ENCODE peak calls at places on chromosomes 4 and X, in six cellular contexts. I is OCI-LY7, M is mesenchymal stem cell, Y is tibial artery, N is MM.1S, K is thoracic aorta. Q is an unnamed sample.

GRCh38 chr4:169156392-169156791 is 114.4 kb downstream of the SH3RF1 start:
- DNase-seq in K (no peak), I (no peak), M (no peak), N (no peak), Y (no peak), Q (no peak)

GRCh38 chrX:91414710-91415109 is 19.9 kb upstream of the PABPC5 start:
- DNase-seq in Y (no peak), N (no peak), K (no peak), I (no peak), M (no peak), Q (no peak)

GRCh38 chr4:181966084-181966483 is 277.1 kb upstream of the TENM3 start:
- DNase-seq in I (no peak), Y (no peak), N (peak; percentile 23), M (no peak), K (no peak), Q (peak; percentile 8)

GRCh38 chr4:11160288-11160687 is 268.4 kb downstream of the HS3ST1 start:
- DNase-seq in N (no peak), M (no peak), I (no peak), K (no peak), Y (no peak), Q (no peak)

GRCh38 chr4:73908965-73909364 is 39.8 kb downstream of the CXCL1 start:
- DNase-seq in K (no peak), M (no peak), Y (no peak), N (no peak), I (no peak), Q (no peak)

GRCh38 chrX:46330513-46330912 is 214.7 kb downstream of the ZNF674 start:
- DNase-seq in I (no peak), M (no peak), N (no peak), Y (no peak), K (no peak), Q (no peak)

GRCh38 chrX:47748576-47748975 is 88.1 kb upstream of the ZNF81 start:
- DNase-seq in K (no peak), I (no peak), Y (no peak), N (no peak), M (no peak), Q (no peak)

GRCh38 chr4:82381235-82381634 is 7.4 kb upstream of the HNRNPD start:
- DNase-seq in Y (no peak), N (no peak), M (no peak), K (no peak), I (no peak), Q (no peak)

GRCh38 chrX:38278682-38279081 is 48.6 kb downstream of the RPGR start:
- DNase-seq in N (no peak), I (no peak), Y (no peak), M (no peak), K (no peak), Q (no peak)

GRCh38 chr4:88054909-88055308 is 47.5 kb downstream of the PKD2 start:
- DNase-seq in I (peak; percentile 2), N (peak; percentile 73), M (peak; percentile 69), K (no peak), Y (no peak), Q (peak; percentile 52)

GRCh38 chr4:24244663-24245519 is 339.5 kb downstream of the DHX15 start:
- DNase-seq in K (no peak), I (no peak), M (peak; percentile 17), N (no peak), Y (no peak), Q (peak; percentile 17)

GRCh38 chr4:58749206-58749605 is 1639.0 kb upstream of the IGFBP7 start:
- DNase-seq in N (no peak), I (no peak), K (no peak), M (no peak), Y (no peak), Q (no peak)

GRCh38 chr4:76208005-76208765 is 5.4 kb downstream of the SCARB2 start:
- DNase-seq in I (no peak), M (peak; percentile 97), Y (peak; percentile 89), N (no peak), K (peak; percentile 41), Q (peak; percentile 94)

GRCh38 chr4:76211769-76212168 is 1.9 kb downstream of the SCARB2 start:
- DNase-seq in M (no peak), K (no peak), I (no peak), N (no peak), Y (no peak), Q (no peak)

GRCh38 chr4:76209876-76210275 is 3.7 kb downstream of the SCARB2 start:
- DNase-seq in Y (no peak), I (no peak), M (no peak), K (no peak), N (no peak), Q (no peak)

GRCh38 chr4:76212301-76212700 is 1.3 kb downstream of the SCARB2 start:
- DNase-seq in N (no peak), K (no peak), M (no peak), Y (no peak), I (no peak), Q (no peak)

GRCh38 chr4:76210502-76210901 is 3.1 kb downstream of the SCARB2 start:
- DNase-seq in K (no peak), Y (no peak), N (peak; percentile 41), I (no peak), M (no peak), Q (no peak)
- H3K27ac ChIP-seq in K (peak overlapping the region; percentile 24), Y (peak overlapping the region; percentile 99), N (peak overlapping the region; percentile 88), I (no peak overlapping the region), M (no peak overlapping the region), Q (no peak overlapping the region)

DNA sequence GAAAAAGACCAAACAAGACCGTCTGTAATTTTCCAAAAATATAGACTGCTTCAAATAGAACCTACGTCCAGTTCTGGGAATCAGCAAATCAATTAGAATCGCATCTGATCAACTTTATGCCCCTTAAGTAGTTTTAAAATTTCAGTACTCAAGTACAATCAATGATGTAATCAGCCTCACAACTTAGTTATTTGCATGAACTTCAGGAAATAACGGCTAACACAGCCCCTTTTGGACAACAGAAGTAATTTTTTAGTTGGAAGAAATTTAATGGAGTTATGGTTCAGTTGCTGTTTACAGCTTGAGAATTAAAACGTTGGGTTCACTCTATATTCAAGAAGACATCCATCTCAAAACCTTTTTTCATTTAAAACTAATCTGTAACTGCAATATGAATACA is 1.1 kb downstream of the TAPT1 start:
- DNase-seq in M (peak; percentile 50), N (peak; percentile 42), I (peak; percentile 65), Y (no peak), K (no peak), Q (no peak)
- H3K4me1 ChIP-seq in M (peaks cover 4% of the 10 kb centered on the region), N (peaks cover 16% of the 10 kb centered on the region), I (peaks cover 53% of the 10 kb centered on the region), Y (peaks cover 44% of the 10 kb centered on the region), K (peaks cover 31% of the 10 kb centered on the region), Q (peaks cover 7% of the 10 kb centered on the region)

GRCh38 chr4:38957947-38958346 is 74.3 kb downstream of the TMEM156 start:
- DNase-seq in K (no peak), N (no peak), I (no peak), M (no peak), Y (no peak), Q (no peak)
- H3K27ac ChIP-seq in K (no peak overlapping the region), N (no peak overlapping the region), I (no peak overlapping the region), M (no peak overlapping the region), Y (no peak overlapping the region), Q (no peak overlapping the region)

GRCh38 chr4:184747034-184747830 is 13.3 kb upstream of the CENPU start:
- DNase-seq in M (no peak), Y (no peak), I (no peak), N (peak; percentile 96), K (no peak), Q (no peak)
- H3K4me1 ChIP-seq in M (peaks cover 19% of the 10 kb centered on the region), Y (peaks cover 21% of the 10 kb centered on the region), I (peaks cover 9% of the 10 kb centered on the region), N (peaks cover 16% of the 10 kb centered on the region), K (peaks cover 7% of the 10 kb centered on the region), Q (peaks cover 17% of the 10 kb centered on the region)

DNA sequence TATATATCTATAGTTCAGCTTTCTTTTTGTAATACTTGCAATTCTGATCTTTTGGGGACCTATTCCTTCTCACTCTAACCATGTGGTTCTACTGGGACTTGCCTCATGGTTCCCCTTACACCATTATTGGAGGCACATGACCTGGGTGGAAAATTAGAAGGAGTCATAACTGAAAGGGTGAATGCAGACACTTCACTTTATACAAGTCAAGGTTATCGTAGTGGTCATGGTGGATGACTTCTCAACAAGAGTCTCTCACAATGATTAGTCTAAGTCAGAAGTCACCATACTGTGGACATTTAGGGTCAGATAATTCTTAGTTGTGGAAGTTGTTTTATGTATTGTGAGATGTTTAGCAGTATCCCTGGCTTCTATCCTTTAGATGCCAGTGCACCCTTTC is 10.5 kb upstream of the EIF4E start:
- DNase-seq in N (no peak), M (no peak), K (no peak), I (no peak), Y (no peak), Q (no peak)
- H3K27ac ChIP-seq in N (no peak overlapping the region), M (no peak overlapping the region), K (no peak overlapping the region), I (no peak overlapping the region), Y (no peak overlapping the region), Q (no peak overlapping the region)

GRCh38 chr4:118927976-118928375 is 39.3 kb downstream of the SYNPO2 start:
- DNase-seq in Y (peak; percentile 87), I (no peak), N (no peak), K (peak; percentile 35), M (no peak), Q (no peak)

GRCh38 chr4:118918388-118918787 is 29.7 kb downstream of the SYNPO2 start:
- DNase-seq in K (no peak), N (no peak), M (peak; percentile 69), Y (no peak), I (no peak), Q (no peak)

GRCh38 chr4:118920247-118920646 is 31.6 kb downstream of the SYNPO2 start:
- DNase-seq in N (no peak), M (no peak), I (no peak), K (no peak), Y (peak; percentile 76), Q (no peak)

GRCh38 chr4:118921736-118922135 is 33.1 kb downstream of the SYNPO2 start:
- DNase-seq in K (no peak), I (no peak), N (no peak), M (no peak), Y (no peak), Q (no peak)

DNA sequence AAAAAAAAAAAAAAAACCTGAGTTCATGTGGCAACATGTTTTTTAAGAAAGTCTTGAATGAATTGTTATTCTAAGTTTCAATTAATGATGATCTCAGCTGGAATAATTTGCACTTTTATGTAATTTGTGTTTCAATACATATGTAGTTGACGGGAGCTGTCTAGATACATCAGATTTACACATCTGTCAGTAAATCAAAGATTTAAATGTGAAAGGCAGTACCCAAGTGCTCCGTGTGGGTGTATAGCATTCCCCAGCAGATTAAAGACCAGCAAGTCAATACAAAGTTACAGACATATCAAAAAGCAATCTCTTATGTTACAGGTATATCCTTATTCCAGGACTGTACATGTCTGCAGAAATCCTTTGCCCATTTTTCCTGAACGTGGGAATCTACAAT is 35.2 kb downstream of the SYNPO2 start:
- DNase-seq in I (no peak), N (no peak), Y (no peak), K (no peak), M (no peak), Q (no peak)
- H3K4me1 ChIP-seq in I (no peaks in the 10 kb centered on the region), N (no peaks in the 10 kb centered on the region), Y (peaks cover 73% of the 10 kb centered on the region), K (peaks cover 61% of the 10 kb centered on the region), M (peaks cover 1% of the 10 kb centered on the region), Q (no peaks in the 10 kb centered on the region)

GRCh38 chrX:65488496-65488895 is 46.1 kb downstream of the LAS1L start:
- DNase-seq in K (no peak), M (peak; percentile 35), I (no peak), N (no peak), Y (no peak), Q (no peak)
- H3K27ac ChIP-seq in K (no peak overlapping the region), M (no peak overlapping the region), I (no peak overlapping the region), N (no peak overlapping the region), Y (no peak overlapping the region), Q (no peak overlapping the region)

DNA sequence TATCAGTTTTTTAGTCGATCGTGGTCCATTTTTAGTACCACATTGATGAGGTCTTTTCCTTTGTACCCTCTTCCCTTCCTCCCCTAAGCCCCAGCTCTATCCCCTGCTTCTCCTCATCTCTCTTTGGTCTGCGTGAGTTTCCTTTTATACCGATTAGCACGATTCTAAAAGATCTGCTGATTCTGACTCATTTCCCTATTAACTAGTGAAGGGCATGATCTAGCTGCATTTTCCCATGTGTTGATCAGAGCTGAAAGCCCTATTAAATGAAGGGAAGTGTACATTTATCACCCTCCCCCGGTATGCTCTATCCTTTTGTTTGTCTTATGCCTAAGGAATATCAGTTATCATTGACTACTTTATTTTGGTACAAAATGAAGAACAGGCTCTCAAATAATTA is 181.7 kb upstream of the NPY2R start:
- DNase-seq in I (no peak), K (no peak), N (no peak), M (no peak), Y (no peak), Q (no peak)
- H3K4me1 ChIP-seq in I (no peaks in the 10 kb centered on the region), K (no peaks in the 10 kb centered on the region), N (no peaks in the 10 kb centered on the region), M (no peaks in the 10 kb centered on the region), Y (no peaks in the 10 kb centered on the region), Q (no peaks in the 10 kb centered on the region)